ENCODE peak calls at places on chromosomes 2 and 18, in six cellular contexts. I is nucleus accumbens; S is left ventricle myocardium superior; W is T-helper 2 cell; J is foreskin fibroblast; K is stimulated activated CD8-positive, alpha-beta memory T cell treated with anti-CD3 and anti-CD28 coated beads, Interleukin-7, amount 100 ng/mL, for 1 hour. X is an unnamed sample.

GRCh38 chr2:207166349-207167128 is 791 bp upstream of the KLF7 start:
- DNase-seq in I (peak; percentile 59), S (peak; percentile 88), W (peak; percentile 66), J (peak; percentile 79), K (peak; percentile 35), X (peak; percentile 67)

GRCh38 chr18:39494211-39494896 is 1928.8 kb upstream of the CELF4 start:
- DNase-seq in I (no peak), S (no peak), W (no peak), J (no peak), K (no peak), X (no peak)

GRCh38 chr2:174824098-174824497 is 59.8 kb upstream of the CHRNA1 start:
- DNase-seq in I (no peak), S (no peak), W (no peak), J (no peak), K (no peak), X (no peak)

GRCh38 chr2:131580187-131580586 is 52.5 kb downstream of the CCDC74A start:
- DNase-seq in I (no peak), S (no peak), W (no peak), J (no peak), K (no peak), X (no peak)

GRCh38 chr2:75173746-75174145 is 25.6 kb downstream of the TACR1 start:
- DNase-seq in I (no peak), S (no peak), W (no peak), J (no peak), K (no peak), X (no peak)

GRCh38 chr2:99861376-99861760 is 281.0 kb downstream of the AFF3 start:
- DNase-seq in I (no peak), S (no peak), W (no peak), J (no peak), K (no peak), X (peak; percentile 86)

GRCh38 chr18:26656401-26656943 is 108.1 kb upstream of the KCTD1 start:
- DNase-seq in I (no peak), S (peak; percentile 47), W (no peak), J (no peak), K (no peak), X (no peak)

GRCh38 chr18:69647695-69648094 is 247.0 kb downstream of the DOK6 start:
- DNase-seq in I (no peak), S (no peak), W (no peak), J (no peak), K (no peak), X (no peak)

GRCh38 chr18:7847988-7848387 is 280.9 kb downstream of the PTPRM start:
- DNase-seq in I (no peak), S (no peak), W (no peak), J (no peak), K (no peak), X (no peak)

GRCh38 chr2:120854766-120855530 is 119.3 kb downstream of the GLI2 start:
- DNase-seq in I (no peak), S (no peak), W (no peak), J (no peak), K (no peak), X (no peak)

GRCh38 chr2:95667480-95667879 is 75.7 kb downstream of the TRIM43 start:
- DNase-seq in I (no peak), S (peak; percentile 52), W (no peak), J (no peak), K (no peak), X (no peak)

GRCh38 chr18:51029378-51029693 is 677 bp upstream of the SMAD4 start:
- DNase-seq in I (no peak), S (no peak), W (no peak), J (no peak), K (no peak), X (no peak)

GRCh38 chr2:216021768-216022167 is 8.4 kb upstream of the MREG start:
- DNase-seq in I (no peak), S (no peak), W (no peak), J (no peak), K (no peak), X (no peak)

GRCh38 chr2:234309431-234309830 is 187.4 kb downstream of the ARL4C start:
- DNase-seq in I (no peak), S (no peak), W (no peak), J (no peak), K (no peak), X (no peak)

GRCh38 chr18:23529597-23529996 is 26.3 kb downstream of the RMC1 start:
- DNase-seq in I (no peak), S (no peak), W (no peak), J (peak; percentile 39), K (no peak), X (peak; percentile 55)

GRCh38 chr2:151482310-151482709 is 72.6 kb downstream of the RIF1 start:
- DNase-seq in I (no peak), S (no peak), W (no peak), J (no peak), K (no peak), X (no peak)

X was measured in astrocyte.